ENCODE peak calls at places on chromosomes 16 and 17, in eight cellular contexts. One of them, this sample, is unnamed.

GRCh38 chr16:14148569-14148968 is 77.5 kb downstream of the MRTFB start:
- DNase-seq in activated CD8-positive, alpha-beta memory T cell treated with anti-CD3 and anti-CD28 coated beads for 4 hours: no peak
- DNase-seq in A172: peak; percentile 7
- DNase-seq in effector memory CD8-positive, alpha-beta T cell: no peak
- DNase-seq in MV-4-11: no peak
- DNase-seq in T-helper 1 cell: no peak
- DNase-seq in fibroblast of the aortic adventitia: no peak
- DNase-seq in HS-5: no peak
- DNase-seq in this sample: no peak

GRCh38 chr16:88349153-88349902 is 33.4 kb upstream of the ZNF469 start:
- DNase-seq in A172: no peak
- DNase-seq in fibroblast of the aortic adventitia: no peak
- DNase-seq in effector memory CD8-positive, alpha-beta T cell: no peak
- DNase-seq in HS-5: no peak
- DNase-seq in MV-4-11: no peak
- DNase-seq in T-helper 1 cell: no peak
- DNase-seq in activated CD8-positive, alpha-beta memory T cell treated with anti-CD3 and anti-CD28 coated beads for 4 hours: no peak
- DNase-seq in this sample: no peak

GRCh38 chr17:39225974-39226683 is 384 bp upstream of the STAC2 start:
- DNase-seq in A172: no peak
- DNase-seq in effector memory CD8-positive, alpha-beta T cell: no peak
- DNase-seq in activated CD8-positive, alpha-beta memory T cell treated with anti-CD3 and anti-CD28 coated beads for 4 hours: peak; percentile 43
- DNase-seq in T-helper 1 cell: no peak
- DNase-seq in fibroblast of the aortic adventitia: peak; percentile 40
- DNase-seq in HS-5: no peak
- DNase-seq in MV-4-11: no peak
- DNase-seq in this sample: no peak

GRCh38 chr17:12070561-12070960 is 49.9 kb downstream of the MAP2K4 start:
- DNase-seq in fibroblast of the aortic adventitia: peak; percentile 72
- DNase-seq in A172: peak; percentile 76
- DNase-seq in activated CD8-positive, alpha-beta memory T cell treated with anti-CD3 and anti-CD28 coated beads for 4 hours: no peak
- DNase-seq in MV-4-11: no peak
- DNase-seq in effector memory CD8-positive, alpha-beta T cell: no peak
- DNase-seq in T-helper 1 cell: no peak
- DNase-seq in HS-5: peak; percentile 41
- DNase-seq in this sample: no peak

GRCh38 chr17:57092171-57092570 is 7.1 kb downstream of the AKAP1 start:
- DNase-seq in effector memory CD8-positive, alpha-beta T cell: no peak
- DNase-seq in A172: no peak
- DNase-seq in HS-5: no peak
- DNase-seq in T-helper 1 cell: no peak
- DNase-seq in MV-4-11: peak; percentile 94
- DNase-seq in fibroblast of the aortic adventitia: peak; percentile 76
- DNase-seq in activated CD8-positive, alpha-beta memory T cell treated with anti-CD3 and anti-CD28 coated beads for 4 hours: no peak
- DNase-seq in this sample: peak; percentile 12

GRCh38 chr17:80426671-80427326 is 11.8 kb downstream of the ENDOV start:
- DNase-seq in A172: peak; percentile 60
- DNase-seq in activated CD8-positive, alpha-beta memory T cell treated with anti-CD3 and anti-CD28 coated beads for 4 hours: peak; percentile 71
- DNase-seq in effector memory CD8-positive, alpha-beta T cell: peak; percentile 93
- DNase-seq in T-helper 1 cell: peak; percentile 68
- DNase-seq in fibroblast of the aortic adventitia: peak; percentile 58
- DNase-seq in MV-4-11: peak; percentile 26
- DNase-seq in HS-5: no peak
- DNase-seq in this sample: peak; percentile 80

GRCh38 chr17:35879748-35880654 is at the start of gene CCL5:
- DNase-seq in fibroblast of the aortic adventitia: no peak
- DNase-seq in A172: no peak
- DNase-seq in activated CD8-positive, alpha-beta memory T cell treated with anti-CD3 and anti-CD28 coated beads for 4 hours: no peak
- DNase-seq in effector memory CD8-positive, alpha-beta T cell: peak; percentile 84
- DNase-seq in MV-4-11: peak; percentile 90
- DNase-seq in T-helper 1 cell: peak; percentile 41
- DNase-seq in HS-5: no peak
- DNase-seq in this sample: peak; percentile 32

GRCh38 chr17:8142158-8142886 is 9.9 kb downstream of the PER1 start:
- DNase-seq in activated CD8-positive, alpha-beta memory T cell treated with anti-CD3 and anti-CD28 coated beads for 4 hours: no peak
- DNase-seq in fibroblast of the aortic adventitia: no peak
- DNase-seq in MV-4-11: no peak
- DNase-seq in HS-5: no peak
- DNase-seq in A172: no peak
- DNase-seq in T-helper 1 cell: no peak
- DNase-seq in effector memory CD8-positive, alpha-beta T cell: peak; percentile 15
- DNase-seq in this sample: no peak

GRCh38 chr17:29572691-29573557 is 4.4 kb downstream of the TP53I13 start:
- DNase-seq in MV-4-11: peak; percentile 65
- DNase-seq in effector memory CD8-positive, alpha-beta T cell: no peak
- DNase-seq in T-helper 1 cell: no peak
- DNase-seq in fibroblast of the aortic adventitia: peak; percentile 47
- DNase-seq in HS-5: no peak
- DNase-seq in activated CD8-positive, alpha-beta memory T cell treated with anti-CD3 and anti-CD28 coated beads for 4 hours: peak; percentile 48
- DNase-seq in A172: no peak
- DNase-seq in this sample: no peak

GRCh38 chr16:58495861-58496331 is 4.0 kb upstream of the NDRG4 start:
- DNase-seq in T-helper 1 cell: no peak
- DNase-seq in fibroblast of the aortic adventitia: no peak
- DNase-seq in MV-4-11: no peak
- DNase-seq in HS-5: no peak
- DNase-seq in activated CD8-positive, alpha-beta memory T cell treated with anti-CD3 and anti-CD28 coated beads for 4 hours: no peak
- DNase-seq in A172: no peak
- DNase-seq in effector memory CD8-positive, alpha-beta T cell: no peak
- DNase-seq in this sample: no peak

GRCh38 chr16:89583895-89584644 is 8.5 kb downstream of the CPNE7 start:
- DNase-seq in A172: peak; percentile 15
- DNase-seq in MV-4-11: no peak
- DNase-seq in HS-5: no peak
- DNase-seq in effector memory CD8-positive, alpha-beta T cell: no peak
- DNase-seq in activated CD8-positive, alpha-beta memory T cell treated with anti-CD3 and anti-CD28 coated beads for 4 hours: no peak
- DNase-seq in fibroblast of the aortic adventitia: no peak
- DNase-seq in T-helper 1 cell: no peak
- DNase-seq in this sample: no peak

GRCh38 chr17:41907633-41908539 is 10.9 kb downstream of the ACLY start:
- DNase-seq in activated CD8-positive, alpha-beta memory T cell treated with anti-CD3 and anti-CD28 coated beads for 4 hours: no peak
- DNase-seq in effector memory CD8-positive, alpha-beta T cell: no peak
- DNase-seq in HS-5: no peak
- DNase-seq in A172: peak; percentile 55
- DNase-seq in fibroblast of the aortic adventitia: no peak
- DNase-seq in T-helper 1 cell: no peak
- DNase-seq in MV-4-11: no peak
- DNase-seq in this sample: no peak

GRCh38 chr17:7014995-7015586 is 2.7 kb downstream of the RNASEK start:
- DNase-seq in activated CD8-positive, alpha-beta memory T cell treated with anti-CD3 and anti-CD28 coated beads for 4 hours: peak; percentile 68
- DNase-seq in HS-5: no peak
- DNase-seq in T-helper 1 cell: peak; percentile 77
- DNase-seq in A172: peak; percentile 71
- DNase-seq in MV-4-11: peak; percentile 43
- DNase-seq in fibroblast of the aortic adventitia: peak; percentile 61
- DNase-seq in effector memory CD8-positive, alpha-beta T cell: peak; percentile 79
- DNase-seq in this sample: peak; percentile 93

GRCh38 chr17:30249460-30249859 is 14.0 kb upstream of the SLC6A4 start:
- DNase-seq in T-helper 1 cell: no peak
- DNase-seq in fibroblast of the aortic adventitia: no peak
- DNase-seq in effector memory CD8-positive, alpha-beta T cell: no peak
- DNase-seq in MV-4-11: no peak
- DNase-seq in activated CD8-positive, alpha-beta memory T cell treated with anti-CD3 and anti-CD28 coated beads for 4 hours: no peak
- DNase-seq in HS-5: no peak
- DNase-seq in A172: no peak
- DNase-seq in this sample: no peak

GRCh38 chr17:82674656-82675475 is 23.6 kb downstream of the RAB40B start:
- DNase-seq in activated CD8-positive, alpha-beta memory T cell treated with anti-CD3 and anti-CD28 coated beads for 4 hours: no peak
- DNase-seq in fibroblast of the aortic adventitia: no peak
- DNase-seq in HS-5: no peak
- DNase-seq in effector memory CD8-positive, alpha-beta T cell: no peak
- DNase-seq in MV-4-11: no peak
- DNase-seq in A172: no peak
- DNase-seq in T-helper 1 cell: no peak
- DNase-seq in this sample: no peak

GRCh38 chr17:1829189-1829578 is 518 bp downstream of the SMYD4 start:
- DNase-seq in effector memory CD8-positive, alpha-beta T cell: no peak
- DNase-seq in A172: peak; percentile 33
- DNase-seq in T-helper 1 cell: no peak
- DNase-seq in HS-5: no peak
- DNase-seq in MV-4-11: no peak
- DNase-seq in fibroblast of the aortic adventitia: peak; percentile 18
- DNase-seq in activated CD8-positive, alpha-beta memory T cell treated with anti-CD3 and anti-CD28 coated beads for 4 hours: no peak
- DNase-seq in this sample: no peak

GRCh38 chr17:82592289-82592683 is 56.0 kb downstream of the WDR45B start:
- DNase-seq in fibroblast of the aortic adventitia: no peak
- DNase-seq in effector memory CD8-positive, alpha-beta T cell: no peak
- DNase-seq in HS-5: no peak
- DNase-seq in A172: no peak
- DNase-seq in activated CD8-positive, alpha-beta memory T cell treated with anti-CD3 and anti-CD28 coated beads for 4 hours: no peak
- DNase-seq in T-helper 1 cell: no peak
- DNase-seq in MV-4-11: no peak
- DNase-seq in this sample: no peak

GRCh38 chr17:56596741-56597494 is 3.4 kb downstream of the NOG start:
- DNase-seq in HS-5: no peak
- DNase-seq in MV-4-11: no peak
- DNase-seq in fibroblast of the aortic adventitia: no peak
- DNase-seq in T-helper 1 cell: no peak
- DNase-seq in activated CD8-positive, alpha-beta memory T cell treated with anti-CD3 and anti-CD28 coated beads for 4 hours: no peak
- DNase-seq in A172: peak; percentile 21
- DNase-seq in effector memory CD8-positive, alpha-beta T cell: no peak
- DNase-seq in this sample: no peak